ENCODE peak calls at places on chromosomes 16 and 17, in seven cellular contexts. D is right atrium auricular region; K is PC-3; T is GM23338; P is psoas muscle; S is CD8-positive, alpha-beta T cell; L is SK-N-SH. F is an unnamed sample. For H3K4me1, the result is how much of the 10 kb centered on the place peaks cover.

GRCh38 chr17:15914400-15915165 is 30.3 kb upstream of the ADORA2B start:
- DNase-seq in D (no peak), K (peak), T (no peak), P (no peak), S (no peak), L (no peak), F (no peak)

GRCh38 chr17:83149761-83150251 is 70.4 kb downstream of the METRNL start:
- DNase-seq in D (peak), K (no peak), T (no peak), P (no peak), S (peak), L (no peak), F (no peak)

GRCh38 chr17:82718986-82719685 is 2.6 kb downstream of the FN3KRP start:
- DNase-seq in D (no peak), K (no peak), T (no peak), P (no peak), S (no peak), L (no peak), F (no peak)

GRCh38 chr17:74711058-74711824 is 1.5 kb downstream of the CD300LF start:
- DNase-seq in D (no peak), K (no peak), T (no peak), P (no peak), S (no peak), L (no peak), F (no peak)

GRCh38 chr17:42118545-42118944 is 2.6 kb downstream of the KAT2A start:
- DNase-seq in D (no peak), K (no peak), T (peak), P (no peak), S (no peak), L (peak), F (no peak)

GRCh38 chr17:15291674-15292361 is 26.7 kb upstream of the PMP22 start:
- DNase-seq in D (no peak), K (peak), T (no peak), P (no peak), S (no peak), L (no peak), F (no peak)

GRCh38 chr17:37294888-37295287 is 80.9 kb upstream of the C17orf78 start:
- DNase-seq in D (no peak), K (no peak), T (peak), P (no peak), S (no peak), L (no peak), F (no peak)

GRCh38 chr16:88764913-88765349 is 20.1 kb downstream of the PIEZO1 start:
- DNase-seq in D (no peak), K (peak), T (peak), P (no peak), S (no peak), L (no peak), F (no peak)

GRCh38 chr17:44556114-44556853 is 1.0 kb upstream of the FZD2 start:
- DNase-seq in D (no peak), K (peak), T (peak), P (no peak), S (peak), L (peak), F (no peak)

DNA sequence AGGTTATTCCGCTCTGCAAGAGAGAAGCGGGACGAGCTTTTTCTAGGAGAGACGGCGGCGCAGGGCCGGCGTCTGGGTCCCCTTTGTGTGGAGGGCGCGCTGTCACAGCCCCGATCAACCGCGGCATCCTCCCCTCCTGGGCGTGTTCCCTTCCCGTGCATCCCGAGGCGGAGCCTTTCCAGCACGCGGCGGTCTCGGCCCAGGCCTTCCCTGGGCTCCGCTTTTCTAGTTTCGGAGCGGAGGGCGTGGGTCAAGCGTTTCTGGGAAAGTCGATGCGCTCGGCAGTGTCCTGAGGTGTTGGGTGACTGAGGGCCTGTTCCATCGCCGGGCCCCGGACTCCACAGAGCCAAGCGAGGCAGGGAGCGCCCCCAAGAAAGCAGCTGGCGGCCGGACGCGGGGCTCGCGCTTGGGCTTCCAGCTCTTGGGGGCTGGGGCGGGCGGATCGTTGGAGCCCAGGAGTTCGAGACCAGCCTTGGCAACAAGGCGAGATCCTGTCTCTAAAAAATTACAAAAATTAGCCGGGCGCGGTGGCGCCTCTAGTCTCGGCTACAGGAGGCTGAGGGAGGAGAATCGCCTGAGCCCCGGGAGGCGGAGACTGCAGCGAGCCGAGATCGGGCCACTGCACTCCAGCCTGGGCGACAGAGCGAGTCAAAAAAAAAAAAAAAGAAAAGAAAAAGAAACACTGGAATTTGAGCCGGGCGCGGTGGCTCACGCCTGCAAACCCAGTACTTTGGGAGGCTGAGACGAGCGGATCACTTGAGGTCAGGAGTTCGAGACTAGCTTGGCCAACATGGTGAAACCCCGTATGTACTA is 825 bp downstream of the IFT140 start:
- DNase-seq in D (no peak), K (peak), T (no peak), P (no peak), S (no peak), L (no peak), F (no peak)
- H3K27ac ChIP-seq in D (peak), K (peak), T (no peak), P (peak), S (peak), L (peak), F (no peak)

GRCh38 chr17:56779898-56780777 is 53.6 kb downstream of the C17orf67 start:
- DNase-seq in D (peak), K (peak), T (peak), P (peak), S (peak), L (peak), F (peak)
- H3K4me3 ChIP-seq in D (peak), K (peak), T (peak), P (peak), S (peak), L (peak), F (no peak)

GRCh38 chr17:76926237-76926866 is 58.1 kb downstream of the MGAT5B start:
- DNase-seq in D (no peak), K (no peak), T (no peak), P (no peak), S (no peak), L (no peak), F (no peak)
- H3K4me1 ChIP-seq in D (under half), K (under half), T (under half), P (under half), S (under half), L (under half), F (under half)

GRCh38 chr16:53209489-53209888 is 154.7 kb downstream of the CHD9 start:
- DNase-seq in D (no peak), K (no peak), T (no peak), P (no peak), S (no peak), L (no peak), F (no peak)
- H3K27ac ChIP-seq in D (peak), K (no peak), T (peak), P (peak), S (no peak), L (peak), F (no peak)

GRCh38 chr16:50203681-50204080 is 50.6 kb downstream of the TENT4B start:
- DNase-seq in D (no peak), K (no peak), T (no peak), P (no peak), S (no peak), L (no peak), F (no peak)
- H3K4me3 ChIP-seq in D (no peak), K (no peak), T (no peak), P (no peak), S (no peak), L (peak), F (no peak)

DNA sequence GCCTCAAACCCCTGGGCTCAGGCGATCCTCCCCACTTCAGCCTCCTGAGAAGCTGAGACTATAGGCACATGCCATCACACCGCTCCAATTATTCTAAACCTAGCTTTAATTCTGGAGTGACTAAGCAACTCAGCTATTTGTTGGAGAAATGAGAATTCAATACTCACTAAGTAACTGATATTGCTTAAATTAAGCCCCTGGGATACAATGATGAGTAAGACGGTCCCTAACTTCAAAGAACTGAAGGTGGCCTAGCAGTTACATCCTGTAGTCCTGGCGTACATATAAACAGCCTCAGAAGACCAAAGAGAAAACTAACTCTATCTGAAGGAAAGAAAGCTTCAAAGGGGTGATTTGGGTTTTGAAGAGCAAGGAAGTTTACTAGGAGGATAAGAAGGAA is 25.0 kb downstream of the XPO6 start:
- DNase-seq in D (no peak), K (no peak), T (no peak), P (no peak), S (no peak), L (no peak), F (no peak)
- H3K4me1 ChIP-seq in D (under half), K (under half), T (under half), P (under half), S (half or more), L (under half), F (under half)

DNA sequence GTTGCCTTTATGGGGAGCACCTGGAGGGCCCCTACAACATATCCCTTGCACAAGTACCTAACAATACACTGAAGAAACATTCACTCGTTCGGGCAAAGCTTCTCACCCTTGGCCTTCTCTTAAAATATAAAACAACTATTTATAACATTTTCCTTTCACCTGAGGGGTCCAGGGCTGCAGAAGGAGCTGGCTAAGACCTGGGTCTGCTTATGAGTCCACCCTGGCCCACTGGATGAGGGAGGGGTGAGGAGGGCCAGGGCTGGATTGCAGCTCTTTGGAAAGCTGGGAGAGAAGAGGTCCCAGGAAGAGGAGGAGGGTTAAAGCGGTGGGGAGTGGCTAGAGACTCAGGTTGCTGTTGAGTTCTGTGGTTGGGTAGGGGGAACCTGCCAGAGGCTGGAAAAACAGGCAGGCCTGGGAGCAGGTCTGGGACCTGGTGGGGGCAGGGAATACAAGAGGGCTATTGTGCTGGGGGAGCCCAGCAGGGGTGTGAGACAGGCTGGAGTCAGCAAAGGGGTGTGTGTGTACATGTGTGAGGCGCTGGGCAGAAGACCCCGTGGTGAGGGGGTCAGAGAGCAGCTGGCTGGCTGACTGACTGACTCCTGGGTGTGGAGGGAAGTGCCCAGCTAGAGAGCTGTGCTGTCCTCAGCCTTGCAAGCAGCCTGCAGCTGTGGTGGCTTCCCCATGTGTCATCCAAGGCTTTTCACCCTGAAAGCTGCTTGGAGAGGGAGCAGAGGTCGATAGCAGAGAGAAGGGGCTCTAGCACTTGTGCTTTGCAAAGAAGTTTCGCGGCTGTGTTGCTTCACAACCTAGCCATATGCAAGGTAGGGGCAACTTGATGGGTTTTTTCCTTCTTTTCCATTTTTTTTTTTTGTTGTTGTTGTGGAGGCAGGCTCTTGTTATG is 10.2 kb upstream of the MRC2 start:
- DNase-seq in D (no peak), K (no peak), T (peak), P (no peak), S (no peak), L (no peak), F (no peak)
- H3K27ac ChIP-seq in D (no peak), K (no peak), T (peak), P (no peak), S (no peak), L (no peak), F (no peak)

DNA sequence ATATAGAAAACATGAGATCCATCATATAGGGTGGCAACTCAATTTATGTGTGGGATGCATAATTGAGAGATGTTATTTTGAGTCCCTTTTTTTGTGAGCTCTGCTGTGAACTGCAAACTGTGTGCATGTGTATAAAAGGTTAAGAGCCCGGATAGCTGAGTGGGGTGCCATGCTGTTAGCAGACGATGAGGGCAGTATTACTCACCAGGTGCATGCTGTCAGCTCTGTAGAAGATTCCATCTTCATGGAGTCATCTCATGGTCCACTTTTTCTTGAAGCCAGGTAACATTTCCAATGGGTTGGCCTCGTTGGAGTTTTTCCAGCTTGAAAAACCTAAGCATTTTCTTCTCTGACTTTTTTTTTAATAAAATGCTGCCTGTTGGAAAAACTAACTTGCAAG is 43.0 kb upstream of the RHBDL3 start:
- DNase-seq in D (no peak), K (peak), T (no peak), P (no peak), S (no peak), L (no peak), F (no peak)
- H3K4me3 ChIP-seq in D (no peak), K (no peak), T (no peak), P (no peak), S (no peak), L (no peak), F (no peak)

F was measured in iPS DF 6.9.